ENCODE peak calls at places on chromosomes 3 and 15, in four cellular contexts. Q is RWPE1, F is WERI-Rb-1, Z is pancreas. I is an unnamed sample.

GRCh38 chr3:45988804-45989203 is 6.8 kb downstream of the FYCO1 start:
- DNase-seq in Q (peak; percentile 55), F (no peak), Z (no peak), I (no peak)

GRCh38 chr15:37099321-37100108 is 834 bp downstream of the MEIS2 start:
- DNase-seq in Q (no peak), F (peak; percentile 36), Z (no peak), I (no peak)

GRCh38 chr15:42131826-42132806 is 24.3 kb downstream of the PLA2G4F start:
- DNase-seq in Q (no peak), F (peak; percentile 92), Z (no peak), I (no peak)

GRCh38 chr15:25372298-25372697 is 66.5 kb downstream of the UBE3A start:
- DNase-seq in Q (no peak), F (no peak), Z (no peak), I (no peak)

GRCh38 chr15:35078221-35078915 is 6.7 kb downstream of the NANOGP8 start:
- DNase-seq in Q (peak; percentile 71), F (peak; percentile 42), Z (no peak), I (peak; percentile 11)

GRCh38 chr3:17243616-17244015 is 358.9 kb downstream of the PLCL2 start:
- DNase-seq in Q (no peak), F (no peak), Z (no peak), I (no peak)

GRCh38 chr3:150005243-150006102 is 34.8 kb upstream of the PFN2 start:
- DNase-seq in Q (peak; percentile 8), F (no peak), Z (no peak), I (no peak)

GRCh38 chr15:98946301-98947255 is 61.0 kb downstream of the PGPEP1L start:
- DNase-seq in Q (no peak), F (peak; percentile 28), Z (peak; percentile 62), I (no peak)

GRCh38 chr3:74435631-74436030 is 178.8 kb downstream of the CNTN3 start:
- DNase-seq in Q (no peak), F (no peak), Z (no peak), I (no peak)

GRCh38 chr3:101849714-101850326 is 506 bp downstream of the NFKBIZ start:
- DNase-seq in Q (no peak), F (peak; percentile 46), Z (peak; percentile 43), I (peak; percentile 59)
- H3K27ac ChIP-seq in Q (peak overlapping the region; percentile 90), F (peak overlapping the region; percentile 50), Z (peak overlapping the region; percentile 99), I (peak overlapping the region; percentile 96)

GRCh38 chr3:28521663-28522062 is 173.0 kb upstream of the AZI2 start:
- DNase-seq in Q (no peak), F (no peak), Z (no peak), I (no peak)
- H3K27ac ChIP-seq in Q (no peak overlapping the region), F (no peak overlapping the region), Z (no peak overlapping the region), I (no peak overlapping the region)

GRCh38 chr3:8765528-8765927 is 3.9 kb downstream of the OXTR start:
- DNase-seq in Q (no peak), F (no peak), Z (no peak), I (no peak)
- H3K27ac ChIP-seq in Q (no peak overlapping the region), F (no peak overlapping the region), Z (no peak overlapping the region), I (no peak overlapping the region)

DNA sequence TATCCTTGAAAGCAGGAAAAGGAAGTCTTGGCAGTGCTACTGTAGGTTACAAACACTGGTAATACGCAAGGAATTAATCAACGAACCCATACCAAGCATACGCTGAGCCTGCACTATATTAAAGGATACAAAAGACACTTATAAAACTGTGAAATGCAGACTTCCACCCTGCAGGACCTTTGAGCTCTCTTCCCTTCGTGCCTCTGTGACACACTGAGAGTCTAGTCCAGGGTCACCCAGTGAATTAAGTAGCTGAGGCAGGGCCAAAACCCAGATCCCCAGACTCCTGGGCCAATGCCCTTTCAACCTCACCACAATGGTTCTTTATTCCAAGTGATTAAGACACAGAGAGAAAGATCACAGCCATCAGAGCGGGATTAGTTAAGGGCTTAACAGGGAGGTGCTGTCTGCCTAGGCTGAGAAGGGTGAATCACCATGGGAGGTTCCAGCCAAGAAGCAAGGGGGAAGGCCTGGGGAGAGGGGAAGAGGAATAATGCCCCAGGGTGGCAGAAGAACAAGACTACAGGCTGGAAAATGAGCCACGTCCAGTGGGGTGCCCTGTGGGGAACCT is 6.8 kb downstream of the ANXA2 start:
- DNase-seq in Q (peak; percentile 80), F (peak; percentile 85), Z (no peak), I (no peak)
- H3K27ac ChIP-seq in Q (peak overlapping the region; percentile 81), F (peak overlapping the region; percentile 40), Z (peak overlapping the region; percentile 89), I (no peak overlapping the region)

DNA sequence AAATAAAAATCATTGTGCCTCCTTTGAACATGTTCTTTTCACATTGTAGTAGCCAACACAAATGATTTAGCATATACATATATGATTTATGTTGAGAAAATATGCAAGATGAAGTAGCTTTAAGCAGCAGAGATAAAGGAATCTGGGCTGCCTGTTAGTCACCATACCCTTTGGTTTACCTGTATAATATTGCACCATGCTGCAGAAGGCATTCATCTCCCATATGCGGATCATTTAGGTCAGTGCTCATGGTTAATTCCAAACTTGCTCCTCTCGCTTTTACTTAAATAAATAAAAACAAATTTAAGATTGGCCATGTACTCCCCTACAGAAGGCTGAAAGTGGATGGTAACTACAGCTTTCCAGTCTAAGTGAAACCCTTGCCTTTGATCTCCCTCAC is 86.7 kb upstream of the TBL1XR1 start:
- DNase-seq in Q (no peak), F (no peak), Z (no peak), I (no peak)
- H3K27ac ChIP-seq in Q (no peak overlapping the region), F (peak overlapping the region; percentile 71), Z (no peak overlapping the region), I (no peak overlapping the region)

DNA sequence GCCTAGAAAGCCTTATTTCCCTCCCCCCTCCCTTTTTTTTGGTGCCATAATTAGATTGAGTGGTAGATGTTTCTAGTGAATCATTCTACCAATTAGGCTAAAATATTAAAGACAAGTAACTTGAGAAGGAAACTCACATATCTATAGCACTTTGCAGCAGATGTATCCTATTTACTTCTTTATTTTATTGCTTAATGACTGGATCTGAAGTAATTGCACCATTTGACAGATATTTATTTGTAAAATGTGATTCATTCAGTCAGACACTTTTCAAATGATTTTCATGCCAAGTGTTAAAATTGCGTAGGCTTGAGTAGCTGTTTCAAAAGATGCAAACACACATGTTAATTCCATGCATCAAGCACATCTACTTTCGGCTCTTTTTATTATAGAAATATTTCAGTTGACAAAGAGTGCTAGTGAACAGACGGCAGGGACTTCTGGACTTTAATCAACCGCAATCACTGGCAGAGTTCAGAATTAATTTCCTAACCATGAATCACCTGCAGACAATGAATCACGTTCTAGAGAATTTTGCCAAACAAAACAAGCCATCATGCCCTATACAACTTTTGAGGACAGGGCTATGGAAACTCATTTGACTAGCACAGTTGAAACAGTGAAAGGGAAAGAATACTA is 636.9 kb downstream of the MECOM start:
- DNase-seq in Q (peak; percentile 77), F (no peak), Z (no peak), I (no peak)
- H3K27ac ChIP-seq in Q (no peak overlapping the region), F (no peak overlapping the region), Z (no peak overlapping the region), I (no peak overlapping the region)

DNA sequence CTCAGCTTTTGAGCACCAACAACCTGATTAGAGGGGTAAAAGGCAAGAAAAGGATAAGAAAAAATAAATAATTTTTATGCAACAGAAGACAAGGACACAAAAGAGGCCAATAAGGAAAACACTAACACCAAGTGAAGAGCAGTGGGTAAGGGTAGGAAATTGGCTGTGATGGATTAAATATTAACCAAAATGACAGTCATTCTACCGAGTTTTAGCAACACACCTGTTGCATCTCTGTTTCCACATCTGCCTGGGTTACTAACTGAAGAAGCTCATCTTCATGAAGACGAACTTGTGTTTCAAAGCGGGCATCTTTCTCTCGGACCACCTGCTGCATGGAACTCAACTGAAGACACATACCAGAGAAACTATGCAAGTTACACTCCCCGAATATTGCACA is 30.1 kb downstream of the GOLGB1 start:
- DNase-seq in Q (no peak), F (no peak), Z (no peak), I (no peak)
- H3K27ac ChIP-seq in Q (no peak overlapping the region), F (no peak overlapping the region), Z (no peak overlapping the region), I (no peak overlapping the region)

GRCh38 chr3:106482436-106482835 is 613.6 kb upstream of the CBLB start:
- DNase-seq in Q (no peak), F (no peak), Z (no peak), I (no peak)

GRCh38 chr3:106488288-106488687 is 619.5 kb upstream of the CBLB start:
- DNase-seq in Q (no peak), F (no peak), Z (no peak), I (no peak)

GRCh38 chr3:106485202-106485601 is 616.4 kb upstream of the CBLB start:
- DNase-seq in Q (no peak), F (no peak), Z (no peak), I (no peak)

GRCh38 chr3:106485802-106486201 is 617.0 kb upstream of the CBLB start:
- DNase-seq in Q (no peak), F (no peak), Z (no peak), I (no peak)
- H3K27ac ChIP-seq in Q (no peak overlapping the region), F (no peak overlapping the region), Z (no peak overlapping the region), I (no peak overlapping the region)

I was measured in CD8-positive, alpha-beta T cell.